ENCODE peak calls at places on chromosomes 2 and 18, in nine cellular contexts. One of them, this sample, is unnamed.
A peak's percentile ranks its signal among the peaks of the same experiment; 100 is the strongest.

GRCh38 chr18:48592540-48592939 is 53.7 kb downstream of the CTIF start:
- DNase-seq in prostate gland: no peak
- DNase-seq in NB4: no peak
- DNase-seq in adrenal gland: no peak
- DNase-seq in stomach: no peak
- DNase-seq in heart left ventricle: peak; percentile 54
- DNase-seq in sigmoid colon: no peak
- DNase-seq in H1: no peak
- DNase-seq in breast epithelium: no peak
- DNase-seq in this sample: no peak

GRCh38 chr18:69518989-69519388 is 118.3 kb downstream of the DOK6 start:
- DNase-seq in prostate gland: no peak
- DNase-seq in NB4: no peak
- DNase-seq in adrenal gland: no peak
- DNase-seq in stomach: no peak
- DNase-seq in heart left ventricle: no peak
- DNase-seq in sigmoid colon: no peak
- DNase-seq in H1: no peak
- DNase-seq in breast epithelium: no peak
- DNase-seq in this sample: no peak

GRCh38 chr2:42903821-42904575 is 111.6 kb upstream of the HAAO start:
- DNase-seq in prostate gland: no peak
- DNase-seq in NB4: no peak
- DNase-seq in adrenal gland: no peak
- DNase-seq in stomach: no peak
- DNase-seq in heart left ventricle: no peak
- DNase-seq in sigmoid colon: no peak
- DNase-seq in H1: no peak
- DNase-seq in breast epithelium: peak; percentile 14
- DNase-seq in this sample: no peak

GRCh38 chr2:145066151-145066661 is 546.3 kb upstream of the ZEB2 start:
- DNase-seq in prostate gland: no peak
- DNase-seq in NB4: no peak
- DNase-seq in adrenal gland: no peak
- DNase-seq in stomach: no peak
- DNase-seq in heart left ventricle: peak; percentile 34
- DNase-seq in sigmoid colon: no peak
- DNase-seq in H1: no peak
- DNase-seq in breast epithelium: no peak
- DNase-seq in this sample: peak; percentile 9

GRCh38 chr2:112459372-112459771 is 22.6 kb upstream of the TTL start:
- DNase-seq in prostate gland: no peak
- DNase-seq in NB4: no peak
- DNase-seq in adrenal gland: no peak
- DNase-seq in stomach: no peak
- DNase-seq in heart left ventricle: no peak
- DNase-seq in sigmoid colon: no peak
- DNase-seq in H1: no peak
- DNase-seq in breast epithelium: no peak
- DNase-seq in this sample: no peak

GRCh38 chr18:67104700-67105284 is 411.7 kb downstream of the DSEL start:
- DNase-seq in prostate gland: peak; percentile 58
- DNase-seq in NB4: peak; percentile 64
- DNase-seq in adrenal gland: peak; percentile 57
- DNase-seq in stomach: peak; percentile 65
- DNase-seq in heart left ventricle: peak; percentile 49
- DNase-seq in sigmoid colon: no peak
- DNase-seq in H1: peak; percentile 25
- DNase-seq in breast epithelium: no peak
- DNase-seq in this sample: peak; percentile 79

GRCh38 chr2:101753207-101753616 is 55.7 kb downstream of the MAP4K4 start:
- DNase-seq in prostate gland: no peak
- DNase-seq in NB4: no peak
- DNase-seq in adrenal gland: no peak
- DNase-seq in stomach: no peak
- DNase-seq in heart left ventricle: no peak
- DNase-seq in sigmoid colon: no peak
- DNase-seq in H1: no peak
- DNase-seq in breast epithelium: no peak
- DNase-seq in this sample: no peak

GRCh38 chr2:96802281-96802595 is 13.8 kb upstream of the CNNM3 start:
- DNase-seq in prostate gland: no peak
- DNase-seq in NB4: no peak
- DNase-seq in adrenal gland: no peak
- DNase-seq in stomach: no peak
- DNase-seq in heart left ventricle: no peak
- DNase-seq in sigmoid colon: peak; percentile 47
- DNase-seq in H1: no peak
- DNase-seq in breast epithelium: no peak
- DNase-seq in this sample: no peak

GRCh38 chr2:180742809-180743208 is 237.6 kb upstream of the UBE2E3 start:
- DNase-seq in prostate gland: no peak
- DNase-seq in NB4: no peak
- DNase-seq in adrenal gland: no peak
- DNase-seq in stomach: no peak
- DNase-seq in heart left ventricle: no peak
- DNase-seq in sigmoid colon: no peak
- DNase-seq in H1: no peak
- DNase-seq in breast epithelium: no peak
- DNase-seq in this sample: no peak

GRCh38 chr2:133139847-133140533 is 428.3 kb downstream of the NCKAP5 start:
- DNase-seq in prostate gland: no peak
- DNase-seq in NB4: no peak
- DNase-seq in adrenal gland: no peak
- DNase-seq in stomach: no peak
- DNase-seq in heart left ventricle: no peak
- DNase-seq in sigmoid colon: no peak
- DNase-seq in H1: no peak
- DNase-seq in breast epithelium: no peak
- DNase-seq in this sample: no peak
- H3K4me3 ChIP-seq in prostate gland: no peak overlapping the region
- H3K4me3 ChIP-seq in NB4: no peak overlapping the region
- H3K4me3 ChIP-seq in adrenal gland: no peak overlapping the region
- H3K4me3 ChIP-seq in stomach: no peak overlapping the region
- H3K4me3 ChIP-seq in heart left ventricle: no peak overlapping the region
- H3K4me3 ChIP-seq in sigmoid colon: no peak overlapping the region
- H3K4me3 ChIP-seq in H1: peak overlapping the region; percentile 10
- H3K4me3 ChIP-seq in breast epithelium: no peak overlapping the region
- H3K4me3 ChIP-seq in this sample: no peak overlapping the region

DNA sequence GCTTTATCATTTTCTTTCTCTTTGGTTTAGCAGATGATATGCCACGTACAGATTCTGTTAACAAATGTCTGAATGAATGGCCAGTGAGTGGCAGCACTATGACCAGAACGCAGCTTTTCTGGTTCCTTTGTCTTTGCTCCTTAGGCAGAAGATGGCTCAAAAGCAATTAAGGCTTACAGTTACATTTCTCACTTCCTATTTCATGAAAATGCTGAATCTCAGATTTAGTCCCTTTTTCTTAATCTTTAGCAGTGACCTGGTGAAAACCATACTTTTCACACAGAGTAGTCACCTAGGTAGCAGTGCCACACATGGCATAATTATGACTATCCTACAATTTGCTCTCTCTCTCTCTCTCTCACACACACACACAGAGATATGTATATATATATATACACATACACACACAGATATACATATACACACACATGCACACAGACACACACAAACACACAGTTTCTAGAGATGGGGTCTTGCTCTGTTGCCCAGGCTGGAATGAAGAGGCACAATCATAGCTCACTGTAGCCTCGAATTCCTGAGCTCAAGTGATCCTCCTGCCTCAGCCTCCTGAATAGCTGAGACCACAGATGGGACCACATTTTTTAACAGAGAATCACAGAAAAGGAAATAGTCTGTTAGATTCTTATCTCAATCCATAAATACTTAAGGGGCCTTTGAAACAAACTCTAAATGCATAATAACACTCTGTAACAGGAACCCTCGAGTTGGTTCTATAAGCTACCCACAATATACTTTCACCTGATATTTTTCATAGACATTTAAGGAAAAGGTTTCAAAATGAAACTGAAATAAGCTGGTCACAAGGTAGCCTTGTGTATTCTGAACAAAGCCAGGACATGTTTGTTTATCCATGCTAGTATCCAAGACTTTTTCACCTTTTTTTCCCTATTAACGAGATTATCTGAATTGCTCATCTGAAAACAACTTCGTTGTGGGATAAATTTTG is 11.6 kb downstream of the PDE6D start:
- DNase-seq in prostate gland: no peak
- DNase-seq in NB4: no peak
- DNase-seq in adrenal gland: no peak
- DNase-seq in stomach: no peak
- DNase-seq in heart left ventricle: no peak
- DNase-seq in sigmoid colon: no peak
- DNase-seq in H1: no peak
- DNase-seq in breast epithelium: no peak
- DNase-seq in this sample: no peak
- TF ChIP-seq CTCF in prostate gland: no peak
- TF ChIP-seq CTCF in NB4: no peak
- TF ChIP-seq CTCF in adrenal gland: no peak
- TF ChIP-seq CTCF in stomach: no peak
- TF ChIP-seq CTCF in heart left ventricle: no peak
- TF ChIP-seq CTCF in sigmoid colon: no peak
- TF ChIP-seq CTCF in H1: no peak
- TF ChIP-seq CTCF in breast epithelium: no peak
- TF ChIP-seq CTCF in this sample: no peak

GRCh38 chr2:241271641-241272297 is 43.7 kb downstream of the HDLBP start:
- DNase-seq in prostate gland: peak; percentile 88
- DNase-seq in NB4: peak; percentile 79
- DNase-seq in adrenal gland: peak; percentile 93
- DNase-seq in stomach: peak; percentile 88
- DNase-seq in heart left ventricle: peak; percentile 91
- DNase-seq in sigmoid colon: peak; percentile 93
- DNase-seq in H1: no peak
- DNase-seq in breast epithelium: peak; percentile 83
- DNase-seq in this sample: peak; percentile 76

GRCh38 chr2:241272298-241272721 is 43.2 kb downstream of the HDLBP start:
- DNase-seq in prostate gland: peak; percentile 18
- DNase-seq in NB4: peak; percentile 56
- DNase-seq in adrenal gland: peak; percentile 49
- DNase-seq in stomach: peak; percentile 47
- DNase-seq in heart left ventricle: peak; percentile 62
- DNase-seq in sigmoid colon: peak; percentile 73
- DNase-seq in H1: no peak
- DNase-seq in breast epithelium: no peak
- DNase-seq in this sample: no peak

GRCh38 chr2:241274127-241274526 is 41.3 kb downstream of the HDLBP start:
- DNase-seq in prostate gland: no peak
- DNase-seq in NB4: no peak
- DNase-seq in adrenal gland: no peak
- DNase-seq in stomach: peak; percentile 26
- DNase-seq in heart left ventricle: no peak
- DNase-seq in sigmoid colon: no peak
- DNase-seq in H1: no peak
- DNase-seq in breast epithelium: no peak
- DNase-seq in this sample: no peak

GRCh38 chr2:241273552-241273988 is 41.9 kb downstream of the HDLBP start:
- DNase-seq in prostate gland: no peak
- DNase-seq in NB4: peak; percentile 24
- DNase-seq in adrenal gland: no peak
- DNase-seq in stomach: peak; percentile 17
- DNase-seq in heart left ventricle: no peak
- DNase-seq in sigmoid colon: no peak
- DNase-seq in H1: no peak
- DNase-seq in breast epithelium: no peak
- DNase-seq in this sample: no peak

DNA sequence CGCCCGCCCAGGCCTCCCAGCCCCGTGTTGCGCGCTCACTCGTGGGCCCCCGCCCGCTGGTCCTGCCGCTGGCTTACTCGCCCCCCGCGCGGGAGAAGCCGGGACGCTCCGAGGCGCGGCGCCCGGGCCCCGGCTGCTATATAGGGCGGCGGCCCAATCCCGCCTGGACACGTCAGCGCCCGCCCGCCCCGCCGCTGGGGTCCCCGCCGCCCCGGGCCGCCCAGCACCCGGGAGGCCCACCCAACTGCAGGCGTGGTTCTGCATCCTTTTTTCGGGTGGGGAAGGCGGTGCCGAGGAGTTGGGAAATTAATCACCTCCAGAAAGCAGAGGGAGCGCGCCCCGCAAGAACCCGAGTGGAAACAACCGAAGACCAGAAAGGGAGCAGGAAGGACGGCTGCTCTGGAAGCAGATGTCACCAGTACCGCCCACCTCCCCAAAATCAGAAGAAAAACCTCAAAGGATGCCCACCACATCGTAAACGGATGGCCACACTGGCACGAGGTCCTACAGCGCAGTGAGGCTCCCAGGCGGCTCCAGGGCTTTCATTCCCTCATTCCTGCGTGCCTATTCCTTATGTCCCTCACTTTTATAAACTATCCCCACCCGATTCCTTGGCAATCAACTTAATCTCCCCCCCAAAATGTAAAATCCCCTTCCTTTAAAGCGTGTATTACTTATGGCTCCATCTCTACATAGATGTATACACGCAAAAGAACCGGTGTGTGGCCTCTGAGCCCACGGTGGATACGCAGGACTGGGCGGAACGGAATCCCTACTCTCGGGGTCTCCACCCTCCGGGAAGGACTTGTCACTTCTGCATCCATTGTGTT is 42.5 kb downstream of the HDLBP start:
- DNase-seq in prostate gland: peak; percentile 62
- DNase-seq in NB4: peak; percentile 61
- DNase-seq in adrenal gland: peak; percentile 67
- DNase-seq in stomach: peak; percentile 74
- DNase-seq in heart left ventricle: peak; percentile 81
- DNase-seq in sigmoid colon: peak; percentile 92
- DNase-seq in H1: no peak
- DNase-seq in breast epithelium: peak; percentile 54
- DNase-seq in this sample: peak; percentile 57
- TF ChIP-seq POLR2A in prostate gland: peak; percentile 50
- TF ChIP-seq POLR2A in NB4: peak; percentile 23
- TF ChIP-seq POLR2A in adrenal gland: no peak
- TF ChIP-seq POLR2A in stomach: no peak
- TF ChIP-seq POLR2A in heart left ventricle: peak; percentile 34
- TF ChIP-seq POLR2A in sigmoid colon: no peak
- TF ChIP-seq POLR2A in H1: no peak
- TF ChIP-seq POLR2A in breast epithelium: no peak
- TF ChIP-seq POLR2A in this sample: peak; percentile 23

DNA sequence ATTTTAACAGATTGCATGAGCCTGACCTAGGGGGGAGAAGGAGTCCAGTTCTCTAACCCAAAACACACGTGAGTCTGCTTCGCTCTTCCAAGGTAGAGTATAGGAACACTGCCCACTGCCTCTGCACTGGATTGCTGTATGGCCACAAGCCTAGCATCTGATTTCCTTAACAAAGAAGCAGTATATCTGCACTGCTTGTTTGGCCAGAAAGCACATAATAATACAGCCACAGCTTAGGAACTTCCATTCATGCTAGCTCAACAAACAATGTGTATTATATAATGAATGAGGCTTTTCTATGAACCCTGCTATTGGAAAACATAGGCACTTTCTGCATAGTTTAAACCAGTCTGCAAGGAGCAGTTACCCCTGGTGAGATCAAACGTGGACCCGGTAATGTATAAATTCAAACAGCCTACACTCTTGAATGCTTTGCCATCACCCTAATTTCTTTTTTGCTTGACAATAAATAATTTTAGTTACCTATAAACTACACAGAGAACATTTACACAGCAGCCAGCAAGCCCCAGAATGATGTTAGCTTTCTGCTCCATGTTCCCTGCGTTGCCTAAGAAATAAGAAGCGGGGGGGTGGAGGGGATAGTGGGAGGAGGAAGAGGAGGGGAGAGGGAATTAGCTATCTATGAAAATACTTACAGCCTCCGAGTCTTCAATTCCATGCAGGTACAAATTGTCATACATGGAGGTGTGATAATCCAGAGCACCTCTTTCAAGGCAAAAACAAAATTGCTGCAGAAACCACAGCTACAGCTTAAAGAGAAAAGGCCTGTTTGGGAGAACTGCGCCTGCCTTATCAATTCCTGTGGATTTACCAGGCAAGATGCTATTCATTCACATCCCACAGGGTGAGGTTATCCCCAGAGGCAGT is 125.6 kb downstream of the CACNB4 start:
- DNase-seq in prostate gland: no peak
- DNase-seq in NB4: no peak
- DNase-seq in adrenal gland: no peak
- DNase-seq in stomach: no peak
- DNase-seq in heart left ventricle: no peak
- DNase-seq in sigmoid colon: no peak
- DNase-seq in H1: no peak
- DNase-seq in breast epithelium: no peak
- DNase-seq in this sample: no peak
- H3K4me3 ChIP-seq in prostate gland: no peak overlapping the region
- H3K4me3 ChIP-seq in NB4: no peak overlapping the region
- H3K4me3 ChIP-seq in adrenal gland: no peak overlapping the region
- H3K4me3 ChIP-seq in stomach: no peak overlapping the region
- H3K4me3 ChIP-seq in heart left ventricle: peak overlapping the region; percentile 35
- H3K4me3 ChIP-seq in sigmoid colon: no peak overlapping the region
- H3K4me3 ChIP-seq in H1: no peak overlapping the region
- H3K4me3 ChIP-seq in breast epithelium: peak overlapping the region; percentile 25
- H3K4me3 ChIP-seq in this sample: no peak overlapping the region